ENCODE peak calls at places on chromosomes 6 and 20, in four cellular contexts. I is foreskin fibroblast, A is GM13977, O is activated B cell treated with CpG ODN at 0.5 μM for 24 hours. B is an unnamed sample.

GRCh38 chr20:709864-710761 is 34.5 kb upstream of the SCRT2 start:
- DNase-seq in I (no peak), A (no peak), O (no peak), B (no peak)

GRCh38 chr20:62668441-62669027 is 26.2 kb downstream of the SLCO4A1 start:
- DNase-seq in I (peak), O (no peak), A (peak), B (peak)

GRCh38 chr6:7811441-7811840 is 85.5 kb downstream of the BMP6 start:
- DNase-seq in I (peak), O (no peak), A (no peak), B (no peak)

GRCh38 chr6:24534329-24534728 is 39.6 kb downstream of the ALDH5A1 start:
- DNase-seq in A (no peak), I (no peak), O (no peak), B (no peak)

GRCh38 chr20:6651016-6651415 is 116.5 kb upstream of the BMP2 start:
- DNase-seq in A (no peak), I (peak), O (no peak), B (no peak)

GRCh38 chr6:166050559-166050958 is 117.1 kb downstream of the TBXT start:
- DNase-seq in A (no peak), I (no peak), O (no peak), B (no peak)

GRCh38 chr20:11178946-11179654 is 505.3 kb upstream of the JAG1 start:
- DNase-seq in O (no peak), I (peak), A (no peak), B (no peak)

GRCh38 chr6:54419885-54420284 is 111.6 kb downstream of the TINAG start:
- DNase-seq in O (no peak), A (no peak), I (peak), B (no peak)

GRCh38 chr20:45044084-45044573 is 56.8 kb downstream of the KCNS1 start:
- DNase-seq in I (peak), A (peak), O (no peak), B (peak)

GRCh38 chr6:19135706-19136105 is 701.5 kb upstream of the ID4 start:
- DNase-seq in A (no peak), I (no peak), O (no peak), B (no peak)

GRCh38 chr6:130365166-130366010 is 429 bp upstream of the TMEM200A start:
- DNase-seq in I (peak), A (peak), O (peak), B (peak)

GRCh38 chr6:48476257-48476656 is 365.3 kb upstream of the PTCHD4 start:
- DNase-seq in O (no peak), A (no peak), I (peak), B (no peak)
- TF ChIP-seq CTCF in O (no peak), A (no peak), I (peak), B (no peak)

GRCh38 chr6:143529095-143529494 is 17.6 kb upstream of the FUCA2 start:
- DNase-seq in I (no peak), A (no peak), O (no peak), B (no peak)
- TF ChIP-seq CTCF in I (no peak), A (peak), O (no peak), B (no peak)

DNA sequence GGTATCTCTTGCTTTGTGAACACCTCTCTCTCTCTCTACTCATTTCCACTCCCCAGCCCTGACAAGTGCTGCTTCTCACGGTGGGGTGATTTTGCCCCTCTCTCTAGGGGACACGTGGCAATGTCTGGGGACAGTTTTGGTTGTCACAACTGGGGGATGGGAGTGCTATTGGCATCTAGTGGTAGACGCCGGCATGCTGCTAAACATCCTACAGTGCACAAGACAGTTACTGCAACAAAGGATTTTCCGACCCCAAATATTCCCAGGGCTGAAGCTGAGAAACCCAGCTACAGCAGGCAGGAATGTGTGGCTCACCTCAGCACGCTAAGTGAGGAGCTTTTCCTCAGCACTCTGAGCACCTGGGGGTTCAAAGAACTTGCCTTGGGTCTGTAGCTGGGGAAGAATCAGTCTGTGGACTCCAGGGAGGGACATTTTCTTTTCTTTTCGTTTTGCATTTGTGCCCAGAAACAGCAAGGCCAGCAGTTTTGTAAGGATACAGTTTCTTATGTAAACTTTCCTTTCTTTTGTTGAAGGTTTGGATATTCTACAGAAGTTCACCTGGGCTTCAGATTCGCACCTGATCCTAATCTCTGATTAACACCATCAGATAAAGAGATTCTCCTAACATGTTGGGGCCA is 246.9 kb upstream of the ZFP64 start:
- DNase-seq in O (no peak), A (no peak), I (no peak), B (no peak)
- TF ChIP-seq CTCF in O (no peak), A (no peak), I (no peak), B (no peak)

DNA sequence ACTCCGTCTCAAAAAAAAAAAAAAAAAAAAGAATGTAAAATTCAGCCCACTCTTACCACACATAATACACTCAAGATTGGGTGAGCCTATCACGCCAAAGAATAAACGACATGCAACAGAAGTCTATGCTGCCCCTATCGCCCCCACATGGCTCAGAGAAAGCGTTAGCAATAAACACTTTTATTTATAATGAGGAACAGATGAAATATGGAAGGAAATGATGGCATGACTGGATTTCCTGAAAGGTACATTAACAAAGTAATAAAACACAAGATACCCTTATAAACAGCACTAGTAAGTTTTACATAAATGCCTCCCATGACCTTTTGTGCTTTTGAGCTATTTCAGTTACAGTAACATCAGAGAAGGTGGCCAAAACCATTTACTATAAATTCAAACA is 71.5 kb upstream of the SCAF8 start:
- DNase-seq in A (no peak), I (peak), O (no peak), B (no peak)
- TF ChIP-seq CTCF in A (no peak), I (peak), O (no peak), B (no peak)

B was measured in GM20000.